ENCODE peak calls at places on chromosomes 5 and 9, in ten cellular contexts. B is esophagus squamous epithelium, T is HFF-Myc, E is prostate gland, C is PC-9, W is progenitor cell of endocrine pancreas, X is HepG2, A is coronary artery, M is BJ, O is colonic mucosa. Q is an unnamed sample.

GRCh38 chr9:36470891-36471290 is 70.8 kb upstream of the RNF38 start:
- DNase-seq in T (no peak), C (no peak), A (no peak), W (no peak), X (no peak), E (peak), B (no peak), M (no peak), O (peak), Q (no peak)

GRCh38 chr9:127738666-127739065 is 3.6 kb upstream of the TOR2A start:
- DNase-seq in X (no peak), W (no peak), E (no peak), A (no peak), T (no peak), M (no peak), B (no peak), C (no peak), O (no peak), Q (no peak)

GRCh38 chr5:28576022-28576421 is 1537.6 kb upstream of the CDH9 start:
- DNase-seq in B (no peak), X (peak), O (no peak), M (no peak), A (no peak), T (no peak), C (no peak), E (no peak), W (no peak), Q (no peak)

GRCh38 chr9:8261737-8262136 is 462.2 kb upstream of the DMAC1 start:
- DNase-seq in M (no peak), X (no peak), O (no peak), T (no peak), A (no peak), C (no peak), W (no peak), B (no peak), E (no peak), Q (no peak)

GRCh38 chr9:134619456-134619982 is 22.1 kb upstream of the COL5A1 start:
- DNase-seq in T (no peak), O (no peak), W (no peak), A (peak), M (no peak), E (no peak), X (no peak), C (no peak), B (no peak), Q (no peak)

GRCh38 chr5:65799857-65800256 is 77.9 kb downstream of the NLN start:
- DNase-seq in C (no peak), X (no peak), M (no peak), A (no peak), B (no peak), T (no peak), E (no peak), O (no peak), W (no peak), Q (no peak)

GRCh38 chr5:125215593-125215992 is 469.2 kb upstream of the ZNF608 start:
- DNase-seq in X (no peak), W (no peak), T (no peak), A (no peak), E (no peak), O (no peak), M (no peak), C (no peak), B (no peak), Q (no peak)

GRCh38 chr5:134392301-134392700 is 19.4 kb downstream of the CDKN2AIPNL start:
- DNase-seq in X (no peak), C (no peak), M (no peak), E (no peak), T (peak), A (no peak), W (no peak), B (no peak), O (no peak), Q (no peak)

GRCh38 chr5:39759696-39760095 is 334.9 kb upstream of the DAB2 start:
- DNase-seq in W (no peak), E (no peak), M (no peak), B (no peak), X (no peak), A (no peak), C (no peak), O (no peak), T (no peak), Q (no peak)

GRCh38 chr5:16570121-16570815 is 46.5 kb downstream of the RETREG1 start:
- DNase-seq in E (no peak), C (no peak), O (no peak), T (no peak), A (no peak), X (no peak), B (no peak), M (no peak), W (no peak), Q (no peak)

GRCh38 chr9:34892886-34893285 is 65.2 kb upstream of the PHF24 start:
- DNase-seq in M (no peak), B (no peak), W (no peak), A (no peak), X (no peak), C (no peak), T (no peak), O (no peak), E (no peak), Q (no peak)

GRCh38 chr5:56321236-56321881 is 88.2 kb upstream of the ANKRD55 start:
- DNase-seq in E (no peak), W (no peak), A (no peak), B (no peak), X (no peak), C (no peak), T (no peak), O (no peak), M (no peak), Q (no peak)

GRCh38 chr5:179427032-179427675 is 81.9 kb upstream of the ADAMTS2 start:
- DNase-seq in O (no peak), A (peak), M (no peak), W (no peak), E (no peak), C (peak), B (no peak), T (no peak), X (no peak), Q (no peak)

GRCh38 chr5:134503937-134504437 is 21.5 kb upstream of the JADE2 start:
- DNase-seq in M (no peak), X (peak), T (no peak), E (no peak), O (no peak), A (peak), C (no peak), W (no peak), B (no peak), Q (no peak)

GRCh38 chr9:76557674-76558073 is 98.7 kb downstream of the GCNT1 start:
- DNase-seq in O (no peak), T (peak), M (peak), A (no peak), B (no peak), W (no peak), E (no peak), C (no peak), X (no peak), Q (no peak)

GRCh38 chr5:132209901-132210545 is 17.6 kb downstream of the P4HA2 start:
- DNase-seq in A (peak), O (no peak), C (peak), T (no peak), E (no peak), W (no peak), B (no peak), X (no peak), M (no peak), Q (no peak)

GRCh38 chr5:35202319-35203111 is 27.8 kb downstream of the PRLR start:
- DNase-seq in T (peak), W (peak), M (peak), X (peak), C (no peak), O (peak), A (no peak), E (no peak), B (no peak), Q (no peak)

GRCh38 chr5:133859073-133859472 is 109.4 kb downstream of the C5orf15 start:
- DNase-seq in A (peak), W (no peak), T (no peak), M (no peak), C (no peak), B (no peak), X (no peak), O (no peak), E (no peak), Q (no peak)

GRCh38 chr5:80620206-80620605 is 34.2 kb upstream of the MSH3 start:
- DNase-seq in A (no peak), T (no peak), O (no peak), C (no peak), X (no peak), B (no peak), W (no peak), M (no peak), E (no peak), Q (no peak)

GRCh38 chr9:38363589-38363925 is 28.9 kb upstream of the ALDH1B1 start:
- DNase-seq in C (no peak), W (no peak), O (no peak), E (no peak), M (no peak), X (no peak), T (no peak), A (no peak), B (no peak), Q (no peak)

GRCh38 chr5:132001647-132002561 is 9.6 kb downstream of the ACSL6 start:
- DNase-seq in M (no peak), T (peak), B (no peak), O (no peak), C (peak), W (no peak), E (no peak), A (no peak), X (peak), Q (no peak)

GRCh38 chr9:71725590-71726338 is 42.5 kb downstream of the CEMIP2 start:
- DNase-seq in M (peak), A (no peak), O (no peak), B (no peak), W (no peak), E (peak), X (peak), C (peak), T (peak), Q (no peak)

GRCh38 chr9:13857521-13857920 is 456.4 kb downstream of the NFIB start:
- DNase-seq in M (no peak), A (no peak), O (no peak), W (no peak), X (no peak), E (no peak), T (no peak), C (no peak), B (no peak), Q (no peak)

GRCh38 chr9:95135756-95136155 is 181.8 kb downstream of the FANCC start:
- DNase-seq in W (no peak), C (no peak), A (no peak), E (no peak), B (no peak), M (no peak), O (no peak), T (no peak), X (no peak), Q (no peak)

GRCh38 chr5:95554647-95555548 is at the start of the genes ARSK and SKIC3:
- DNase-seq in M (peak), O (peak), E (peak), X (peak), A (peak), W (peak), C (peak), B (peak), T (peak), Q (peak)

GRCh38 chr9:110623462-110624025 is 44.0 kb upstream of the SVEP1 start:
- DNase-seq in E (peak), T (no peak), X (peak), O (peak), C (peak), B (no peak), M (no peak), W (peak), A (no peak), Q (no peak)

GRCh38 chr9:82495884-82496777 is 507.6 kb downstream of the SPATA31D1 start:
- DNase-seq in W (no peak), X (no peak), B (no peak), O (no peak), M (no peak), C (no peak), A (no peak), E (no peak), T (no peak), Q (no peak)
- TF ChIP-seq CTCF in W (no peak), X (no peak), B (no peak), O (no peak), M (no peak), C (no peak), A (no peak), E (no peak), T (no peak), Q (no peak)

GRCh38 chr5:2263763-2264162 is 381.0 kb upstream of the IRX4 start:
- DNase-seq in W (no peak), X (no peak), C (no peak), E (no peak), B (no peak), O (no peak), A (peak), M (no peak), T (no peak), Q (no peak)

GRCh38 chr5:2267991-2268390 is 385.3 kb upstream of the IRX4 start:
- DNase-seq in W (no peak), M (no peak), T (no peak), E (no peak), A (no peak), O (no peak), X (no peak), C (no peak), B (no peak), Q (no peak)

GRCh38 chr5:2265341-2265740 is 382.6 kb upstream of the IRX4 start:
- DNase-seq in B (no peak), M (no peak), X (no peak), T (no peak), A (no peak), E (no peak), C (no peak), W (no peak), O (no peak), Q (no peak)

GRCh38 chr5:2269656-2270055 is 386.9 kb upstream of the IRX4 start:
- DNase-seq in O (no peak), W (no peak), B (no peak), T (no peak), X (no peak), M (no peak), C (no peak), A (peak), E (no peak), Q (no peak)

DNA sequence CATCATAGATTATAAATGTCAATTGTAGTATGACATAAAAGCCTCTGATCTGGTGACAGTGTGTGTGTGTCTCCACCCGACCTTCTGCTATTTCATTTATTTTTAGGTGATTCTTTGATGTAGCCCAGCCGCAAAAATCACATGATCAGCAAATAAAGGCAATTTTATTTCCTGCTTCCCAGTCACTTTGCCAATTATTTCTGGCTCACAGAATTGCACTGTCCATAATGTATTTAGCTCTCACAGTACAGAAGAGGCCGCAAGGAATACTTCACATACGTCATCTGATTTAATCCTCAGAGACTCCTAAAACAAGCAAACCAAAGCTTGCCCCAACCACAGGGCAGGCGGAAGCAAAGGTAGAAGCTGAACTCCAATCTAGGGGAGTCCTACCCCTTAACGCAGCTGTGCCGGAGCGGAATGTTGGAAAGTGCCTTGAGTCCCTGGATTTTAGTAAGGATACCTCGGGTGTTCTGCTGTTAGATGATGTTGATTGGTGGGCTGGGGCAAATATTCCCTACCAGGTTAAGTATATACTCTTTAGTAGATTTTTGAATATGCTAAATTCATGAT is 384.0 kb upstream of the IRX4 start:
- DNase-seq in E (no peak), O (no peak), M (no peak), X (no peak), B (no peak), W (no peak), A (peak), C (no peak), T (no peak), Q (no peak)
- TF ChIP-seq CTCF in E (no peak), O (no peak), M (no peak), X (no peak), B (no peak), W (no peak), A (no peak), C (no peak), T (no peak), Q (no peak)

DNA sequence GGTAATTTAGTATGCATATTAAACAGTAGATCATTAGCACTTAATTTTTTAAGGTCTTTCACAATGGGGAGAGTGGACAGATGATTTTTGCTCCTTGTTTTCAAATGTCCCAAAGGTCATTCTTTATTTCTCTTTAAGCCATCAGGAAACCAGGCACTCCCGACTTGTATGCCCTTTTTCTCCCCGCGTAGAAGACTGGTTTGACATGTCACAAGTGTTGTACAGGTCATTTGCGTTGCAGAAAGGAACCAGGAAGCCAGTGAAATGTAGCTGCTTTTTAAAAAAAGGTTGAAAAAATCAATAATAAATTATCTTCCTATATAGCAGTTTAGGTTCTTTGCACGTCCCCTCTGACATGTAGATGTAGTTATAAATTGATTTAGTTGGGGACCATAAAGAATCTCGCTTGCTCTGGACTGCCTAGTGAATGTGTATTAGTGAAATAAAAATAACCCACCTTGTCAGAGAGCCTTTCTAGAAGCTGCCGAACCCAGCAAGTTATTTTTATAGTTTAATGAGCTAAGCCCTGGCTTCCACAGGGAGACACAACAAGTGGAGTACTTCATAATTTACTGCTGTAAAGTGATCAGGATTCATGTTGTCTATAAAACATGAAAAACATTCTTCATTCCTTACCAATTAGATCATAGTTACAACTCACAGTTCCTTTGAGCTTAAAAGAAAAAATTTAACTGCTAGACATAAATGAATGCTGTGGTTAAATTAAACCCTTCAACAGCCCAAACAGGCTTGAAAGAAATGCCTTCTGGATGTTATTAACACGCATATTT is 404.5 kb downstream of the CSNK1G3 start:
- DNase-seq in E (peak), M (peak), B (no peak), O (no peak), X (no peak), W (no peak), T (peak), C (peak), A (no peak), Q (no peak)
- TF ChIP-seq CTCF in E (no peak), M (no peak), B (no peak), O (no peak), X (no peak), W (no peak), T (no peak), C (no peak), A (no peak), Q (no peak)

DNA sequence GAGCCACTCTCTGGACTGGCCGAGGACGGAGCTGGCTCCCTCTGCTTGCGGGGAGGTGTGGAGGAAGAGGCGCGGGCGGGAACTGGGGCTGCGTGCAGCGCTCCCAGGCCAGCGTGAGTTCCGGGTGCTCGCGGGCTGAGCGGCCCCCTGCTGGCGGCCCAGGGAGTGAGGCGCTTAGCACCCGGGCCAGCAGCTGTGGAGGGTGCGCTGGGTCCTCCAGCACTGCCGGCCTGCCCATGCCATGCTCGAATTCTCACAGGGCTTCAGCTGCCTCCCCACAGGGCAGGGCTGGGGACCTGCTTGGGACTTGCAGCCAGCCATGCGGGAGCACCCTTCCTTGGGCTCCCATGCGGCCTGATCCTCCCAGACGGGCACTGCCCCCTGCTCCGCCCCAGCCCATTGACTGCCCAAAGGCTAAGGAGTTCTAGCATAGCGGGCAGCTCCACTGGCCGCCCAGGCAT is 416.9 kb downstream of the MRPS30 start:
- DNase-seq in C (no peak), X (no peak), A (no peak), E (no peak), W (no peak), T (no peak), O (no peak), M (no peak), B (no peak), Q (no peak)
- TF ChIP-seq CTCF in C (no peak), X (no peak), A (no peak), E (no peak), W (no peak), T (peak), O (no peak), M (no peak), B (no peak), Q (no peak)